ENCODE peak calls at places on chromosomes 4 and X, in four cellular contexts. O is choroid plexus epithelial cell, U is gastrocnemius medialis, S is GM12878. N is an unnamed sample.

GRCh38 chr4:2962614-2963184 is 507 bp downstream of the NOP14 start:
- DNase-seq in O (peak), U (peak), S (no peak), N (peak)

GRCh38 chrX:23736030-23736429 is 7.0 kb downstream of the ACOT9 start:
- DNase-seq in O (no peak), U (no peak), S (no peak), N (no peak)

GRCh38 chr4:185638548-185639301 is 103.4 kb upstream of the PDLIM3 start:
- DNase-seq in O (no peak), U (no peak), S (no peak), N (no peak)

GRCh38 chr4:23728971-23729370 is 160.9 kb downstream of the PPARGC1A start:
- DNase-seq in O (no peak), U (no peak), S (no peak), N (no peak)

GRCh38 chr4:140252144-140252741 is 98.3 kb upstream of the MAML3 start:
- DNase-seq in O (peak), U (no peak), S (no peak), N (no peak)

GRCh38 chr4:40524642-40525041 is 105.0 kb downstream of the RBM47 start:
- DNase-seq in O (peak), U (no peak), S (no peak), N (no peak)

GRCh38 chr4:839675-840443 is 13.9 kb upstream of the CPLX1 start:
- DNase-seq in O (no peak), U (no peak), S (no peak), N (no peak)

GRCh38 chrX:110056419-110056818 is 53.5 kb downstream of the TMEM164 start:
- DNase-seq in O (no peak), U (no peak), S (no peak), N (peak)

GRCh38 chr4:83285022-83285387 is 407 bp upstream of the COQ2 start:
- DNase-seq in O (peak), U (peak), S (no peak), N (peak)

GRCh38 chr4:168637872-168638756 is 141.3 kb downstream of the PALLD start:
- DNase-seq in O (peak), U (no peak), S (no peak), N (no peak)

GRCh38 chr4:14880805-14881204 is 121.5 kb upstream of the CPEB2 start:
- DNase-seq in O (no peak), U (no peak), S (no peak), N (no peak)
- TF ChIP-seq CTCF in O (no peak), U (no peak), S (no peak), N (no peak)

GRCh38 chr4:48120132-48120531 is 13.9 kb downstream of the TXK start:
- DNase-seq in O (no peak), U (no peak), S (no peak), N (no peak)

GRCh38 chr4:48122756-48123155 is 11.3 kb downstream of the TXK start:
- DNase-seq in O (no peak), U (no peak), S (no peak), N (peak)

GRCh38 chr4:48118081-48118480 is 16.0 kb downstream of the TXK start:
- DNase-seq in O (no peak), U (no peak), S (no peak), N (no peak)

GRCh38 chr4:48124870-48125269 is 9.2 kb downstream of the TXK start:
- DNase-seq in O (no peak), U (no peak), S (no peak), N (no peak)

GRCh38 chr4:48121180-48121579 is 12.9 kb downstream of the TXK start:
- DNase-seq in O (no peak), U (no peak), S (no peak), N (no peak)
- TF ChIP-seq CTCF in O (no peak), U (no peak), S (no peak), N (no peak)

GRCh38 chr4:52983563-52984303 is 121.6 kb downstream of the RASL11B start:
- DNase-seq in O (peak), U (no peak), S (no peak), N (peak)
- TF ChIP-seq CTCF in O (peak), U (peak), S (peak), N (peak)

DNA sequence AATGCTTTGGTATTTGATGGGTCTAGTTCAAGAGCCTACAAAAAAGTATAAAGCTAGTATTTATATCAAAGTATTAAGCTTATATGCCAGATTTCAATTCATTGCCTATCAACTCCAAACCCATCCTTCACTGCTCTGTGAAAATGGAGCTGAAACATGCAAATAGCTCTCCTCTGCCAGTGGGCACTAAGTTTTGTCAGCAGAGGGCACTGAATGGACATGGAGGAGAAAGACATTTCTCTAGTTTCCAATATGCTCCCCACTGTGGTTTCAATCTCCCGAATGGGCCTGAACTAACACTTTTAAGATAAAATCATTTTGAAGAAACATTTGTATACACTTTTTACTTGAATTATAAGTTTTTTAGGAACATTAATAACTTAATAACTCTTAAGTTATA is 12.4 kb downstream of the PPID start:
- DNase-seq in O (peak), U (no peak), S (no peak), N (no peak)
- TF ChIP-seq CTCF in O (peak), U (no peak), S (peak), N (no peak)

DNA sequence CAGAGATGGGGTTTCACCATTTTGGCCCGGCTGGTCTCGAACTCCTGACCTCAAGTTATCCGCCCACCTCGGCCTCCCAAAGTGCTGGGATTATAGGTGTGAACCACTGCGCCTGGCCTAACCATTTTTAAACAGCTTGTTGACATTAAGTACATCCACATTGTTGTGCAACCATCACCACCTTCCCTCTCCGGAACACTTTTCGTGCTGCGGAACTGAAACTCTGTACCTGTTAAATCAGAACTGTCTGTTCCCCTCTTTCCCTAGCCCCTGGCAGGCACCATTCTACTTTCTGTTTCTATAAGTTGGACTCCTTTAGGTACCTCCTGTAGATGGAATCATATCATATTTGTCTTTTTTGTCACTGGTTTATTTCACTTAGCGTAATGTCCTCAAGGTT is 9.5 kb downstream of the FHDC1 start:
- DNase-seq in O (no peak), U (no peak), S (no peak), N (no peak)
- TF ChIP-seq CTCF in O (no peak), U (no peak), S (no peak), N (no peak)

GRCh38 chrX:149510386-149510785 is 5.3 kb upstream of the IDS start:
- DNase-seq in O (no peak), U (no peak), S (no peak), N (no peak)
- TF ChIP-seq CTCF in O (peak), U (no peak), S (peak), N (no peak)

GRCh38 chr4:152401424-152401823 is 134.5 kb downstream of the FBXW7 start:
- DNase-seq in O (no peak), U (no peak), S (no peak), N (no peak)
- TF ChIP-seq CTCF in O (peak), U (no peak), S (no peak), N (no peak)

GRCh38 chr4:81982846-81983540 is 390.8 kb downstream of the HNRNPD start:
- DNase-seq in O (no peak), U (no peak), S (no peak), N (no peak)
- TF ChIP-seq CTCF in O (no peak), U (no peak), S (no peak), N (no peak)

GRCh38 chr4:80033581-80033980 is 39.4 kb downstream of the ANTXR2 start:
- DNase-seq in O (no peak), U (no peak), S (no peak), N (no peak)
- TF ChIP-seq CTCF in O (no peak), U (no peak), S (no peak), N (no peak)

N was measured in MCF 10A.